ENCODE peak calls at places on chromosomes 16 and 17, in six cellular contexts. W, J, R, Q, F and A are unnamed samples. For H3F3A, the result is how much of the 10 kb centered on the place peaks cover.

GRCh38 chr16:82368041-82368440 is 198.0 kb upstream of the MPHOSPH6 start:
- DNase-seq in J (peak), R (peak), Q (no peak), W (peak), F (peak), A (peak)

GRCh38 chr17:77829871-77830799 is 128.4 kb upstream of the TNRC6C start:
- DNase-seq in R (peak), W (peak), Q (no peak), F (peak), J (peak), A (no peak)

GRCh38 chr16:58733248-58733670 is 857 bp downstream of the GOT2 start:
- DNase-seq in F (peak), W (no peak), Q (no peak), R (peak), J (no peak), A (peak)

GRCh38 chr17:31549121-31549524 is 157.6 kb downstream of the RAB11FIP4 start:
- DNase-seq in W (no peak), R (peak), J (no peak), F (peak), Q (no peak), A (no peak)

GRCh38 chr17:81825841-81826471 is 7.1 kb downstream of the MCRIP1 start:
- DNase-seq in W (no peak), Q (no peak), R (no peak), J (no peak), F (no peak), A (peak)

GRCh38 chr16:80654094-80654862 is 113.5 kb downstream of the DYNLRB2 start:
- DNase-seq in J (no peak), W (no peak), R (no peak), F (no peak), Q (no peak), A (no peak)

GRCh38 chr16:22969567-22969966 is 155.6 kb downstream of the HS3ST2 start:
- DNase-seq in R (no peak), Q (no peak), J (no peak), W (peak), F (no peak), A (no peak)

GRCh38 chr17:11719852-11720251 is 121.6 kb downstream of the DNAH9 start:
- DNase-seq in R (no peak), Q (no peak), W (no peak), J (no peak), F (no peak), A (no peak)

GRCh38 chr16:79632289-79632688 is 31.8 kb upstream of the MAF start:
- DNase-seq in Q (no peak), R (no peak), W (no peak), F (no peak), J (no peak), A (no peak)

GRCh38 chr16:12087901-12088364 is 111.4 kb downstream of the SNX29 start:
- DNase-seq in W (no peak), Q (no peak), F (peak), R (no peak), J (no peak), A (no peak)

GRCh38 chr16:76976101-76976500 is 214.9 kb upstream of the MON1B start:
- DNase-seq in F (no peak), J (no peak), R (no peak), Q (peak), W (no peak), A (no peak)

GRCh38 chr16:22623351-22623781 is 112.7 kb downstream of the NPIPB5 start:
- DNase-seq in J (no peak), R (peak), F (no peak), W (no peak), Q (no peak), A (no peak)

GRCh38 chr16:72372646-72373045 is 200.7 kb upstream of the PMFBP1 start:
- DNase-seq in R (no peak), J (no peak), Q (no peak), F (no peak), W (no peak), A (no peak)

GRCh38 chr17:69677130-69677529 is 262.6 kb downstream of the MAP2K6 start:
- DNase-seq in F (no peak), J (no peak), Q (no peak), W (peak), R (no peak), A (no peak)

GRCh38 chr16:20868890-20869289 is 31.3 kb downstream of the DCUN1D3 start:
- DNase-seq in F (peak), J (peak), W (no peak), R (peak), Q (no peak), A (no peak)

GRCh38 chr17:50893183-50893993 is 27.2 kb upstream of the TOB1 start:
- DNase-seq in W (peak), F (no peak), J (peak), Q (no peak), R (peak), A (no peak)

GRCh38 chr17:19363114-19363438 is 553 bp upstream of the B9D1 start:
- DNase-seq in J (no peak), W (no peak), R (no peak), Q (no peak), F (no peak), A (no peak)

GRCh38 chr16:1293921-1294656 is 15.3 kb upstream of the UBE2I start:
- DNase-seq in R (no peak), Q (no peak), W (no peak), F (no peak), J (no peak), A (no peak)

GRCh38 chr16:67000384-67001158 is 12.2 kb downstream of the CES4A start:
- DNase-seq in F (peak), W (peak), J (peak), Q (no peak), R (peak), A (peak)

GRCh38 chr17:77407321-77408277 is 266.8 kb downstream of the SEC14L1 start:
- DNase-seq in W (no peak), F (no peak), J (no peak), Q (no peak), R (peak), A (no peak)

GRCh38 chr17:55388842-55389241 is 32.8 kb downstream of the MMD start:
- DNase-seq in Q (no peak), W (no peak), F (no peak), J (peak), R (no peak), A (no peak)

GRCh38 chr16:23072769-23073549 is 76.3 kb downstream of the USP31 start:
- DNase-seq in Q (no peak), W (peak), J (peak), F (peak), R (peak), A (peak)

GRCh38 chr17:3943240-3943891 is 20.9 kb downstream of the ATP2A3 start:
- DNase-seq in F (no peak), Q (no peak), J (no peak), W (no peak), R (no peak), A (no peak)

GRCh38 chr17:40541060-40541872 is 24.0 kb downstream of the CCR7 start:
- DNase-seq in J (no peak), R (no peak), Q (no peak), F (no peak), W (no peak), A (no peak)
- TF ChIP-seq EZH2phosphoT487 in J (no peak), R (no peak), Q (no peak), F (no peak), W (no peak), A (no peak)

GRCh38 chr16:2776500-2777139 is 460 bp downstream of the ELOB start:
- DNase-seq in R (peak), Q (peak), J (peak), W (peak), F (no peak), A (peak)

GRCh38 chr16:2777231-2777902 is at the start of gene ELOB:
- DNase-seq in R (peak), F (peak), Q (peak), J (peak), W (peak), A (peak)

GRCh38 chr16:2774161-2774891 is 2.8 kb downstream of the ELOB start:
- DNase-seq in J (no peak), W (no peak), F (no peak), Q (no peak), R (no peak), A (no peak)

GRCh38 chr16:2775317-2775716 is 1.8 kb downstream of the ELOB start:
- DNase-seq in R (no peak), Q (no peak), F (no peak), W (no peak), J (no peak), A (no peak)

DNA sequence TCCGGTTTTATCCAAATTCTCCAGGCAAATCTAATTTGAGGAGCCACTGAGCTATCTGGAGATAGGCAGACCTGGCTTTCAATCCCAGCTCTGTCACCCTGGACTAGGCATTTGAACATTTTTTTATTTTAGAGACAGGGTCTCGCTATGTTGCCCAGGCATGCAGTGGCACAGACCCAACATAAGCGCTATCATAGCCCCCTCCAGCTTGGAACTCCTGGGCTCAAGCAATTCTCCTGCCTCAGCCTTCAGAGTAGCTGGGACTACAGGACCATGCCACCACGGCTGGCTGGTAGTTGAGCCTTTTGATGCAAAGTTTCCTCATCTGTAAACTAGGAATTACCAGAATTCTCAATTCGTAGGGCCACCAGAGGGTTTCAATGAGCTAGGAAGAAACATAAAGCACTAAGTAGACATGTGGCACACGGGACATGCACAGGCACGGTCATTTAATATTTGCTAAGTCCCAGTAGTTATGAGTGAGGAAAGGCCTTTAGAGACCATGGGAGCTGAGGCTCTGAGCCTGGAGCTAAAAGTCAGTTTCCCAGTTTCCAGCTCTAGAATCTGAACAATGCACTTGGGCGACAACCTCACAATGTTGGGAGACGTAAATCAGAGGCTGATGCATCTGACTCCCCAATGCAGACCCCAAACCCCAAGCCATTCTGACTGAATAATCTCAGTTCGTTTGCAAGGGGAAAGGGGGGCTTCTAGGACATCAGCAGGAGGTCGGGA is 1.1 kb downstream of the ELOB start:
- DNase-seq in J (no peak), W (no peak), Q (no peak), F (no peak), R (peak), A (no peak)
- H3F3A ChIP-seq in J (half or more), W (under half), Q (under half), F (under half), R (under half), A (under half)

GRCh38 chr17:62819511-62820221 is 11.6 kb upstream of the MARCHF10 start:
- DNase-seq in J (peak), R (peak), Q (no peak), F (peak), W (peak), A (peak)
- TF ChIP-seq EZH2phosphoT487 in J (no peak), R (no peak), Q (no peak), F (no peak), W (no peak), A (no peak)

GRCh38 chr17:17126131-17127110 is 79.7 kb downstream of the PLD6 start:
- DNase-seq in Q (no peak), W (no peak), R (no peak), J (no peak), F (no peak), A (no peak)
- H3F3A ChIP-seq in Q (under half), W (under half), R (under half), J (under half), F (under half), A (under half)

GRCh38 chr16:48317614-48318013 is 67.6 kb downstream of the SIAH1 start:
- DNase-seq in R (peak), F (no peak), Q (peak), W (peak), J (no peak), A (no peak)
- TF ChIP-seq EZH2phosphoT487 in R (no peak), F (no peak), Q (no peak), W (no peak), J (no peak), A (no peak)

GRCh38 chr16:51576498-51576897 is 425.4 kb upstream of the SALL1 start:
- DNase-seq in Q (peak), R (no peak), F (no peak), J (no peak), W (no peak), A (no peak)
- H3F3A ChIP-seq in Q (under half), R (under half), F (under half), J (under half), W (under half), A (under half)

DNA sequence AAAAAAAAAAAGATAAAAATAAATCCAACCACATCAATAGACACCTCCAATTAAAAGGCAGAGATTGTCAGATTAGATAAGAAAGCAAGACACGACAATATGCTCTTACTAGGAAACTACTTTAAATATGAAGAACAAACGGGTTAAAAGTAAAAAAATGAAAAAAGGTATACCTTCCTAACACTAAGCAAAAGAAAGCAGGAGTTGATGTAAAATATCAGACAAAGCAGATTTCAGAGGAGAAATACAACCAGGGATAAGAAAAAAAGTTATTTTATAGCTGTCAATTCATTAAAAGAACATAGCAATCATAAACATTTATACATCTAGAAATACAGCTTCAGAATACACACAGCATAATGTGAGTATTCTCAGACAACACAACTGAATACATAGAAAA is 49.7 kb upstream of the CCDC182 start:
- DNase-seq in J (no peak), R (no peak), F (no peak), Q (no peak), W (no peak), A (no peak)
- TF ChIP-seq EZH2phosphoT487 in J (no peak), R (no peak), F (no peak), Q (no peak), W (no peak), A (no peak)

DNA sequence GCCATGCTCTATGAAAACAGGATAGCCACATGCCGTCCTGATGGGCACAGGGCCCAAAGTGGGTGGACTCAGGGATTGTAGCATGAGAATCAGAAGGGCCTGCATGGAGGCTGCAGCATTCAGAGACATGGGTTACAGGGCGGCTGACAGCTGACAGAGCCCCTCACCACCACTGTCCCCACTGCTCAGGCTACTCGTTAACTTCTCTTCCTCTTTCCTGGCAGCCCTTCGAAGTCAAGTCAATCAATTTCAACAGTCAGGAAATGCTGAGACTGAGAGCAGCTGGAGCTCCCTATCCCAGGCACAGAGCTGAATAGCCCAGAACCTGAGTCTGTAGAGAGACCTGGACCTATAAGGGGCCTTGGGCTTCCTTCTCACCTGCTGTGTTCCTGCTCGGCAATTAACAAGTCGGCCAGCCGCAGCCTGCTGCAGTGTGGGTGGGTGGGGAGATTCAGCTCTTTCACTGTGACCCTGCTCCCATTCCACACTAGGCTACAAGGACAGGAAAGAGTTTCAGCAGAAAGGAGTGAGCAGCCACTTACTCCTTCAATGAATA is 76.9 kb downstream of the TEX14 start:
- DNase-seq in F (no peak), Q (no peak), R (no peak), W (no peak), J (no peak), A (no peak)
- H3F3A ChIP-seq in F (under half), Q (under half), R (under half), W (under half), J (under half), A (under half)

DNA sequence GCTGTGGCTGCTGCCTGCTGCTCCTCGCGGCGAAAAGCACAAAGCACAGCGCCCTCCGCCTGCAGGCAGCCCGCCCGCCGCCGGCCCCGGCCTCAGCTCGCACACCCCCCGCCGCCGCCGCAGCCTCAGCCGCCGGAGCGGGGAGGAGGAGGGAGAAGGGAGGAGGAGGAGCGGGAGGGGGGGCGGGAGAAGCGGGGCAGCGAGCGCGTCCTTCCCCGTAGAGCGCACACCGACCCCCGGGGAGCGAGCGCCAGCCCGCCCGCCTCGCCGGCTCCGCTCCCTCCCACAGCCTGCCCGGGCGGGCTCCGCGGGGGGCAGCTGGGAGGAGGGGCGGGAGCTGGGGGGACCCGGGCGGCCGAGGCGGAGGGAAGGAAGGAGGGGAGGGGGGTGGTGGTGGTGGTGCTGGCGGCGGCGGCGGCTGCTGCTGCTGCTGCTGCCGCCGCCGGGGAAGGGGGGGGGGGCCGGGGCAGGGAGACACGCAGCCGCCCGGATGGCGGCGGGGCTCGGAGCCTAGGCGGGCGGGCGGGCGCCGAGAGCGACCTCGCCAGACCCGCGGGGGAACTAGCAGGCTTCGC is at the start of gene UBTF:
- DNase-seq in R (peak), W (peak), J (peak), F (peak), Q (peak), A (peak)
- TF ChIP-seq EZH2phosphoT487 in R (no peak), W (no peak), J (no peak), F (no peak), Q (no peak), A (no peak)